ENCODE peak calls at places on chromosomes 2 and 18, in nine cellular contexts. Q is CD8-positive, alpha-beta T cell; Z is left lung; A is body of pancreas; R is RWPE2; E is lower lobe of right lung; D is CD4-positive, alpha-beta T cell; N is right cardiac atrium; C is HCT116. F is an unnamed sample. For H3K27me3, the result is how much of the 10 kb centered on the place peaks cover.

GRCh38 chr18:51425889-51426288 is 228.4 kb upstream of the MEX3C start:
- ATAC-seq in Q (no peak), Z (no peak), A (no peak), R (no peak), E (no peak), D (no peak), N (no peak), C (no peak), F (no peak)

GRCh38 chr2:1795261-1795828 is 51.0 kb upstream of the PXDN start:
- ATAC-seq in Q (no peak), Z (no peak), A (no peak), R (no peak), E (no peak), D (no peak), N (no peak), C (no peak), F (no peak)

GRCh38 chr18:23133860-23134779 is 1.2 kb upstream of the CABLES1 start:
- ATAC-seq in Q (peak), Z (peak), A (peak), R (peak), E (peak), D (peak), N (no peak), C (peak), F (no peak)

GRCh38 chr18:58288922-58289797 is 245.1 kb downstream of the NEDD4L start:
- ATAC-seq in Q (no peak), Z (peak), A (no peak), R (peak), E (no peak), D (no peak), N (peak), C (peak), F (no peak)

GRCh38 chr2:101328474-101329007 is 20.0 kb upstream of the RNF149 start:
- ATAC-seq in Q (peak), Z (peak), A (no peak), R (peak), E (peak), D (peak), N (peak), C (peak), F (peak)

GRCh38 chr2:68317971-68318685 is 1.6 kb downstream of the CNRIP1 start:
- ATAC-seq in Q (no peak), Z (no peak), A (no peak), R (no peak), E (no peak), D (no peak), N (peak), C (no peak), F (peak)

GRCh38 chr2:172949522-172949921 is 126.1 kb upstream of the MAP3K20 start:
- ATAC-seq in Q (no peak), Z (no peak), A (no peak), R (no peak), E (no peak), D (no peak), N (no peak), C (no peak), F (no peak)

GRCh38 chr2:113135354-113135753 is 8.0 kb downstream of the IL1RN start:
- ATAC-seq in Q (no peak), Z (no peak), A (no peak), R (no peak), E (no peak), D (no peak), N (no peak), C (no peak), F (no peak)

GRCh38 chr2:225056330-225057073 is 14.2 kb upstream of the DOCK10 start:
- ATAC-seq in Q (peak), Z (no peak), A (no peak), R (peak), E (no peak), D (peak), N (no peak), C (no peak), F (no peak)

GRCh38 chr18:12998332-12999060 is 7.3 kb downstream of the CEP192 start:
- ATAC-seq in Q (no peak), Z (no peak), A (no peak), R (no peak), E (no peak), D (no peak), N (no peak), C (no peak), F (no peak)

GRCh38 chr2:207970138-207970824 is 55.0 kb downstream of the PLEKHM3 start:
- ATAC-seq in Q (no peak), Z (no peak), A (peak), R (no peak), E (no peak), D (no peak), N (no peak), C (no peak), F (no peak)
- H3K27ac ChIP-seq in Q (no peak), Z (no peak), A (no peak), R (no peak), E (no peak), D (no peak), N (no peak), C (no peak), F (no peak)

DNA sequence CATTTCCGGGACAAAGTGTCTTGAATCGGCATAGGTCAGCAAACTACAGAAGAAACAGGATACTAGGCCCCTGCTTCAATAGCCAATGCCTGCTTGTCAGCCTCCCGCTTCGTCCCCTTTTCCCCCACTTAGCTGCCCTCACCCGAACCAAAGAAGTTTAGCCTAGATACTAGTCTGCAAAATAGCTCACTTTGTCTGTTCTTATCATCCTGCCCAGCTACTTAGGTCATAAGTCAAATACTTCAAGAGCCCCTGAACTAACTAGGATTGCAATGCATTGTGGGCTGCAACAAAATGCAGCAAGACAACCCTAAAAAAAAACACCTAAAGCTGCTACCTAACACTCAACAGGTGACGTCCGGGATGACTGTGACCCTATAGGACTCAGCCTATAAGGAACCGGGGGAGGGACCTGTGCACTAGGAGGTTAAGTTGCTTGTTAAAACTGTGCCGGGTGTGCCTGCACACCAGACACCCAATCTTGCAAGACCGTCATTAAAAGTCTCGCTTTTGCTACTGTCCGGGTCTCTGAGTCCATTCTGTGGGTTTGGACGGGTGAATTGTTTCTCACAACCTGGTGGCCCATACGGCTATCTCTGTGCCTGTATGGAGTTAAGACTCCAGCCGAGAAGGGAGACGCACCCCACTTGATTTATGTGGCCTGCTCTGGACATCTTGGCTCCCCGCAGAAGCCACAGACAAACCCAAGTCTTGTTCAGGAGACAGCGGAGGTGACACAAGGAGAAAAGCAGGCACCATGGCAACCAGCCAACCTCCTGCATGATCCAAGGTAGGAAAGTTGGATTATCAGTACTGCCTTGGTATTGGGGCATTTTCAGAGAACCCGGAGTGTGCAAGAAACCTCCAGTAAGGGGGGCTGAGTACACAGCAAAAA is 105.9 kb downstream of the HIBCH start:
- ATAC-seq in Q (no peak), Z (peak), A (no peak), R (no peak), E (no peak), D (no peak), N (peak), C (no peak), F (no peak)
- H3K27me3 ChIP-seq in Q (under half), Z (under half), A (under half), R (under half), E (under half), D (under half), N (under half), C (under half), F (under half)

GRCh38 chr2:177247693-177248262 is 16.7 kb downstream of the NFE2L2 start:
- ATAC-seq in Q (no peak), Z (no peak), A (no peak), R (no peak), E (no peak), D (no peak), N (no peak), C (no peak), F (no peak)
- H3K27ac ChIP-seq in Q (no peak), Z (no peak), A (no peak), R (no peak), E (no peak), D (no peak), N (peak), C (no peak), F (no peak)

GRCh38 chr18:22001912-22002487 is 167.4 kb upstream of the GATA6 start:
- ATAC-seq in Q (no peak), Z (no peak), A (no peak), R (no peak), E (no peak), D (no peak), N (no peak), C (no peak), F (no peak)

GRCh38 chr18:21996261-21996892 is 173.0 kb upstream of the GATA6 start:
- ATAC-seq in Q (no peak), Z (peak), A (peak), R (no peak), E (peak), D (no peak), N (peak), C (no peak), F (peak)

GRCh38 chr18:21991897-21992296 is 177.5 kb upstream of the GATA6 start:
- ATAC-seq in Q (no peak), Z (peak), A (peak), R (no peak), E (peak), D (no peak), N (no peak), C (no peak), F (no peak)

GRCh38 chr18:21998531-21998930 is 170.9 kb upstream of the GATA6 start:
- ATAC-seq in Q (no peak), Z (no peak), A (no peak), R (no peak), E (no peak), D (no peak), N (peak), C (no peak), F (no peak)

DNA sequence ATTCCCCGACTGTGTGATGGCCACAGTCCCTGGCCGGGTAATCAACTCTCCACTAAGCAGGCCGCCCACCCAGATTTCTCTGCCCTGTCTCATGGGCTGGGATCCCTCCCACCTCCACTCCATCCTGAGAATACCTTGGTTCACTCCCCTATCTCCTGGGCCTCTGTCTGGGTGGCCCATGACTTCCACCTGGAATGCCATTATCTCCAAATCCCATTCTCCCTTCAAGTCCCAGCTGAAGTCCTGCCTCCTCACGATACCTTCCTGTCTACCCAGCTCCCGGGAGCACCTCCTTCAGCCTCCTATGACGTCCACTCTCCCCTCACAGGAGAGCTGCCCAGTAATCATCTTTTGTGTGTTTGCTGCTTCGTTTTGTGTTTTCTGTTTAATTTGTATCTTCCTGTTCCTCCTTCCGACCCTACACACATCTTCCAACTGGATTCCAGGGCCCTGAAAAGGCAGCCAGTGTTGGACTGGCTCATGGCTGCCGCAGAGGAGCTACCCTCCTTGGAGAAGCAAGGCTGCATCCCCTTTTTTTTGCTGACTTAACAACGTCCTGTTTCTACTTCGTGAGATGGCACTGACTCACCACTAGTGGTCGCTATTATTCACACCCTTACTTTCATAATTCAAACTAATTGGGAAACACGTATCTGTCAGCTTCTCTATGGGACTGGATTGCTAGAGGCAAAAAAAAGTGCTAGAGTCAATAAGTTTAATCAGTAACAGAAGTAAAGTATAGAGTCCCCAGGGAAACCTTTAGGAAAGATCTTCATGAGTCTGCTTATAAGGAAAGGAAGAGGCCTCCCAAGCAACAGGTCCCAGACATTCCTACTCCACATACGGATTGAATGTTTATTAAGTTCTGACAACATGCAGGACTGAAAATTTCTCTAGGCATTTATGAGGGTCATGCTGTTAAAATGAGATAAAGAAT is 171.9 kb upstream of the GATA6 start:
- ATAC-seq in Q (peak), Z (peak), A (peak), R (peak), E (peak), D (no peak), N (peak), C (peak), F (peak)
- H3K27me3 ChIP-seq in Q (under half), Z (under half), A (under half), R (under half), E (under half), D (under half), N (under half), C (under half), F (under half)